ENCODE peak calls at places on chromosomes 13 and 19, in seven cellular contexts. P is stomach, F is fibroblast of villous mesenchyme, E is tibial nerve, S is neural crest cell, Z is right lobe of liver, V is IMR-90. K is an unnamed sample.

GRCh38 chr19:53394522-53394973 is 401 bp upstream of the ZNF765 start:
- DNase-seq in F (peak; percentile 61), P (peak; percentile 31), S (no peak), E (no peak), Z (peak; percentile 50), V (peak; percentile 61), K (no peak)

GRCh38 chr13:100409132-100409531 is 179.5 kb downstream of the GGACT start:
- DNase-seq in S (no peak), F (no peak), Z (no peak), E (no peak), V (peak; percentile 8), P (no peak), K (no peak)

GRCh38 chr19:29504454-29504853 is 21.3 kb upstream of the VSTM2B start:
- DNase-seq in F (no peak), E (no peak), P (no peak), Z (no peak), S (no peak), V (no peak), K (no peak)

GRCh38 chr19:40603071-40603718 is 2.0 kb downstream of the LTBP4 start:
- DNase-seq in E (no peak), V (peak; percentile 59), S (no peak), Z (no peak), P (no peak), F (peak; percentile 77), K (peak; percentile 82)

GRCh38 chr13:113996081-113996911 is 22.4 kb upstream of the C13orf46 start:
- DNase-seq in P (no peak), Z (no peak), E (no peak), S (no peak), F (no peak), V (no peak), K (no peak)

GRCh38 chr13:111486331-111486730 is 165.9 kb downstream of the TEX29 start:
- DNase-seq in Z (peak; percentile 22), V (no peak), F (no peak), S (no peak), P (no peak), E (no peak), K (no peak)

GRCh38 chr13:60261432-60262351 is 98.0 kb upstream of the DIAPH3 start:
- DNase-seq in V (no peak), Z (no peak), S (no peak), P (no peak), F (no peak), E (no peak), K (no peak)

GRCh38 chr19:17515408-17516149 is 4.1 kb downstream of the PGLS start:
- DNase-seq in Z (no peak), V (no peak), P (no peak), E (no peak), F (no peak), S (no peak), K (no peak)

GRCh38 chr13:114129649-114130062 is 2.8 kb downstream of the RASA3 start:
- DNase-seq in P (no peak), F (no peak), S (no peak), Z (no peak), E (no peak), V (no peak), K (peak; percentile 28)

GRCh38 chr19:44341794-44342193 is 14.7 kb downstream of the ZNF112 start:
- DNase-seq in F (no peak), Z (no peak), S (no peak), V (no peak), P (no peak), E (no peak), K (no peak)

GRCh38 chr19:54430306-54431254 is 15.3 kb downstream of the TTYH1 start:
- DNase-seq in E (no peak), V (no peak), F (peak; percentile 49), P (no peak), Z (no peak), S (peak; percentile 74), K (peak; percentile 46)

GRCh38 chr19:55369651-55370304 is 485 bp downstream of the IL11 start:
- DNase-seq in S (peak; percentile 55), P (no peak), Z (no peak), V (peak; percentile 76), E (no peak), F (peak; percentile 70), K (peak; percentile 48)

GRCh38 chr19:10566658-10567410 is 1.0 kb upstream of the KRI1 start:
- DNase-seq in F (no peak), E (no peak), P (no peak), V (no peak), S (no peak), Z (no peak), K (no peak)

GRCh38 chr19:14118165-14119051 is 846 bp upstream of the PRKACA start:
- DNase-seq in S (no peak), V (peak; percentile 75), F (peak; percentile 94), E (peak; percentile 90), P (peak; percentile 63), Z (peak; percentile 90), K (peak; percentile 69)

GRCh38 chr19:42198676-42199439 is 18.6 kb downstream of the DEDD2 start:
- DNase-seq in F (no peak), Z (no peak), V (no peak), E (no peak), S (no peak), P (peak; percentile 44), K (no peak)

GRCh38 chr13:41546372-41547252 is 89.3 kb downstream of the RGCC start:
- DNase-seq in V (peak; percentile 89), F (peak; percentile 60), S (no peak), Z (no peak), P (no peak), E (no peak), K (peak; percentile 74)

GRCh38 chr13:42064259-42064658 is 15.8 kb downstream of the DGKH start:
- DNase-seq in S (no peak), V (peak; percentile 94), F (peak; percentile 83), E (no peak), Z (no peak), P (no peak), K (peak; percentile 76)

GRCh38 chr13:54185785-54186184 is 1157.2 kb downstream of the OLFM4 start:
- DNase-seq in S (no peak), P (no peak), V (no peak), F (no peak), Z (no peak), E (no peak), K (no peak)
- TF ChIP-seq CTCF in S (peak; percentile 65), P (no peak), V (no peak), F (no peak), Z (no peak), E (no peak), K (no peak)

DNA sequence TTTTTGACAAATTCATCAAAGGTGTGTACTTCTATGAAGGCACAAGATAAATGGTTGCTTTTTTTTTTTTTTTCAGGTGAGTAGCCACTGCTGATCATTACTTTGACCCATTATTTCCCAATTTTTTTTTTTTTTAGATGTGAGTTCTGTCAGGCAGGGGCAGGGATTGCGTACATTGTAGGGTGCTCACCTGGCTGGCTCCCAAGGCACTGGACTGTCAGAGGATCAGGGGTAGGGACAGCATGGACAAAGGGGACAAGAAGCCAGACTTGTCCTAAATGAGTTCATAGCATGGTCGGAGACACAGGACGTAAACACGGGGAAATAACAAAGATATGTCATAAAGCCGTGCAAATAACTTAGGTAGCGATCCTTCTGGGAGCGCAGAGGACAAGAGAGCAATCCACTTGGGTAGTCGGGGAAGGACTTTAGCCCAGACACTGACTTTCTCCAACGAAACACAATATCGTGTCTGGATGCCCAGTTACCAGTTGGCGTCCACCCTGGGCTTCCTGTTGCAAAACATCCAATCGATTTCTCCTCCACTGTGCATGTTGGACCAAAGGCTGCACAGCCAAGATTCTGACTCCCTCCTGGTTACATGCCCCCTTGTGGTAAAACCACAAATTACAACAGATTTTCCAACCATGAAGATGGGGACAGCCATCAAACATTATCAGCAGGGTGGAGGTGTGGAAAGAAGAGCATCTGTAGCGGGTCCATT is 27.5 kb upstream of the KATNAL1 start:
- DNase-seq in V (peak; percentile 4), F (peak; percentile 33), Z (peak; percentile 92), P (no peak), E (no peak), S (peak; percentile 43), K (no peak)
- TF ChIP-seq CTCF in V (peak; percentile 25), F (peak; percentile 58), Z (peak; percentile 77), P (no peak), E (no peak), S (peak; percentile 60), K (peak; percentile 51)

DNA sequence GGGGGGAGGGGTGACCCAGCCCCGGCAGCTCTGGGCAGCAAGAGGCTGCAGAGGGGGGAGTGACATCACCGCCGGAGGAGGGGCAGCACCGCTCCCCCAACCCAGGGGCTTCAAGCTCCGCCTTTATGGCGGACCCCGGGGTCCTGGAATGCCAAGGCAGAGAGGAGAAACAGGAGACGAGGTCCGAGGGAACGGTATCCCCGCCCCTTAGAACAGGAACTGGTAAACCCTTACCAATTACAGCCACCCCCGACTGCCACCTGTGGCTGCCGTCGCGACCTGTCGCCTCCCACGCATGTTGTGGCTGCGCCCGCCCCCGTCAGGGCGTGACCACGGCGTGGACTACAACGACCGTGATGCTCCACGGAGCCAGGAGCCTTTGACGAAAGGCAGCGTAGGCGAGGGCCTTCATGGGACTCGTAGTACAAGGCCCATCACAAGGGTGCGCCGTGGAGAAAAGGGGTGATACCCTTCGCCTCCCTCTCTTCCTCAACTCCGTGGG is 4.1 kb upstream of the KCNC3 start:
- DNase-seq in S (peak; percentile 72), E (peak; percentile 50), V (peak; percentile 67), F (peak; percentile 42), Z (peak; percentile 94), P (peak; percentile 89), K (peak; percentile 85)
- TF ChIP-seq CTCF in S (peak; percentile 28), E (no peak), V (no peak), F (no peak), Z (no peak), P (no peak), K (no peak)

GRCh38 chr19:3803986-3804385 is 17.8 kb upstream of the MATK start:
- DNase-seq in Z (no peak), S (no peak), F (no peak), V (no peak), E (no peak), P (no peak), K (no peak)

GRCh38 chr19:3803114-3803888 is 17.1 kb upstream of the MATK start:
- DNase-seq in Z (no peak), V (no peak), E (no peak), P (no peak), F (no peak), S (no peak), K (no peak)

GRCh38 chr19:3804429-3804828 is 18.2 kb upstream of the MATK start:
- DNase-seq in Z (no peak), F (no peak), P (no peak), S (no peak), V (no peak), E (no peak), K (no peak)

GRCh38 chr19:3798137-3798536 is 12.0 kb upstream of the MATK start:
- DNase-seq in Z (no peak), F (no peak), E (no peak), S (no peak), V (no peak), P (no peak), K (no peak)

DNA sequence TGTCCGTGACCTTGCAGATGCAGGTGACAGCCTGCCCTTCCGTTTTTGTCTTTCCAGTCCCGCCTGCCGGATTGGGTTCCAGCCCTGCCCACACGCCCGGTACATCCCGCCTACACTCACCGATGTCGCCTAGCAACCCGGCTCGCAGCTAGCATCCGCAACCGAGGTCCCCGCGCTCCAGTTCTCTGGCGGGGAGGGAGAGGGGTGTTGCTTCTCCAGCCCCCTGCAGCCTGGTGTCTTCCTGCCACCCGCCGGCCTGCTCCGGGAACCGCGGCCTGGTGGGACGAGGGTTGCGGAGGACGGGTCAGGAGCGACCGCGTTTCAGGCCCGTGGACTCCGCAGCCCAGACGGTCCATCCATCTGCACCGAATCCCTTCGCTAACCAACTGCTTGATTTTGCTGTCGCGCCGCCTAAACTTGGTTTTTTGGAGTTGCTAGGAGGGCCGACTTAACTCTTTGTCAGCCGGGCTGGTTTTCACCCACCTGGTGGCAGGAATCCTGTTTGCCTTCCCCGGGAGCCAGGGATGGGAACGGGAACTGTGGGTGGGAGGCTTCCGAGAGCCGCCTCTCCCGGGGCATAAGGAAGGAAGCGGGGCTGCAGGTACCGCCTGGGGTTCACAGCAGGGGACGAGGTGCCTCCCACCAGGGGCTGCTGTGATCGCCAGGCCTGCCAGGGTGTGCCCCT is 15.4 kb upstream of the MATK start:
- DNase-seq in E (no peak), F (no peak), Z (no peak), V (no peak), S (no peak), P (peak; percentile 44), K (no peak)
- TF ChIP-seq CTCF in E (no peak), F (peak; percentile 23), Z (no peak), V (peak; percentile 25), S (peak; percentile 41), P (no peak), K (peak; percentile 11)

K was measured in cardiac fibroblast.